ENCODE peak calls at places on chromosome 15, in four cellular contexts. O, D, S and N are unnamed samples.
A peak's percentile ranks its signal among the peaks of the same experiment; 100 is the strongest.

GRCh38 chr15:101662203-101662602 is 10.0 kb upstream of the TM2D3 start:
- DNase-seq in O (no peak), D (no peak), S (no peak), N (no peak)

GRCh38 chr15:63539517-63539916 is 35.1 kb downstream of the USP3 start:
- DNase-seq in O (no peak), D (no peak), S (no peak), N (no peak)

GRCh38 chr15:64763874-64764273 is 11.5 kb downstream of the RBPMS2 start:
- DNase-seq in O (no peak), D (no peak), S (no peak), N (no peak)

GRCh38 chr15:72774696-72775383 is 8.7 kb downstream of the ADPGK start:
- DNase-seq in O (no peak), D (no peak), S (no peak), N (no peak)

GRCh38 chr15:67181221-67181639 is 73.2 kb downstream of the AAGAB start:
- DNase-seq in O (no peak), D (no peak), S (no peak), N (no peak)

GRCh38 chr15:58764468-58764867 is 6.6 kb upstream of the MINDY2 start:
- DNase-seq in O (no peak), D (no peak), S (no peak), N (no peak)

GRCh38 chr15:85379403-85380131 is 836 bp upstream of the AKAP13 start:
- DNase-seq in O (no peak), D (peak; percentile 36), S (no peak), N (peak; percentile 33)

GRCh38 chr15:68410466-68411200 is 21.3 kb downstream of the ITGA11 start:
- DNase-seq in O (no peak), D (no peak), S (no peak), N (no peak)

DNA sequence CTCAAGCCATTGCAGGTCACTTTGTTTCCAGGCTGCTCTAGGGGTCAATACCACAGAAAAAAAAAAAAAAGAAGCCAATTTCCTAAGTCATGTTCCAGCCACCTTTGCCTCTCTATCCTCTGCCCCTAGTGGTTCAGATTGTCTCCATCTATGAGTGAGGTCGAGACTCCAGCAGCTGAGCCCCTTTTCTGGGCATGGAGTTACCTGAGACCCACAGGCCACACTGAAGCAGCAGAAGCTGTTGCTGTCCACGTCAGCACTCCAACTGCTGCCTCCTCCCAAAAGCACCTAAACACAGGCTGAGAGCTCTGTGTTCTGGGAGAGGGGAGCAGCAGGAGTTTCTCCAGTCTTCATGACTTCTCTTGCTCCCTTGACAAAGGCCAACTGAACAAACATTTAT is 355.7 kb downstream of the RSL24D1 start:
- DNase-seq in O (no peak), D (no peak), S (no peak), N (peak; percentile 6)
- TF ChIP-seq CTCF in O (no peak), D (no peak), S (no peak), N (no peak)

DNA sequence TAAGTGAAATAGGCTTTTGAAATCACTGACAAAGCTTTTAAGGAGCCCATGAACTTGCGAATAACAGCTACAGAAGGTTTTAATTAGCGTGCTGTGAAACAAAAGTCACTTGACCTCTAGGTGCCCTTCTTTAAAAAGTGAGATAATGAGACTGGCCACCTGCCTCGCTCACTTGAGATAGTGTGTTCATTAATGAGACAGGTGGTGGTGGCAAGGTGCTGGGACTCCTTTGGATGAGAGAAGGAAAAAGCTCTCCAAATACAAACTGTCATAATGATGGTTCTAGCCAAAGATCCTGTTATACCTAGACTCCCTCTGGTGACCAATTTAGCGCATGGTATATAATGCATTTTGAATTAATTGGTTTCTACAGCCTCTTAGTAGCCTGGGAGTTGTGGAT is 22.7 kb upstream of the IREB2 start:
- DNase-seq in O (no peak), D (peak; percentile 52), S (peak; percentile 43), N (peak; percentile 44)
- TF ChIP-seq CTCF in O (peak; percentile 48), D (peak; percentile 45), S (peak; percentile 26), N (peak; percentile 40)

GRCh38 chr15:77821188-77821958 is 188.7 kb upstream of the LINGO1 start:
- DNase-seq in O (peak; percentile 18), D (peak; percentile 57), S (peak; percentile 68), N (peak; percentile 58)
- TF ChIP-seq CTCF in O (peak; percentile 86), D (peak; percentile 94), S (peak; percentile 91), N (peak; percentile 80)

GRCh38 chr15:93399121-93399520 is 310.1 kb upstream of the RGMA start:
- DNase-seq in O (no peak), D (no peak), S (no peak), N (peak; percentile 6)
- TF ChIP-seq CTCF in O (no peak), D (no peak), S (no peak), N (no peak)

GRCh38 chr15:38635170-38635569 is 70.6 kb upstream of the RASGRP1 start:
- DNase-seq in O (no peak), D (no peak), S (no peak), N (no peak)
- TF ChIP-seq CTCF in O (no peak), D (no peak), S (no peak), N (no peak)